ENCODE peak calls at places on chromosomes 3 and 15, in four cellular contexts. X is activated CD4-positive, alpha-beta T cell treated with anti-CD3 and anti-CD28 coated beads, Interleukin-2, amount 50 U/mL, for 24 hours; L is Calu3; I is adipocyte. B is an unnamed sample.

GRCh38 chr3:142022381-142022780 is 127.0 kb downstream of the TFDP2 start:
- DNase-seq in X (no peak), L (no peak), I (no peak), B (peak; percentile 18)

GRCh38 chr15:31464216-31465082 is 137.8 kb downstream of the KLF13 start:
- DNase-seq in X (no peak), L (no peak), I (no peak), B (no peak)

GRCh38 chr3:152364237-152364636 is 95.5 kb downstream of the MBNL1 start:
- DNase-seq in X (no peak), L (no peak), I (no peak), B (peak; percentile 8)

GRCh38 chr3:193984378-193984777 is 151.6 kb upstream of the HES1 start:
- DNase-seq in X (no peak), L (no peak), I (no peak), B (no peak)

GRCh38 chr3:149339931-149340309 is 6.5 kb upstream of the TM4SF18 start:
- DNase-seq in X (no peak), L (peak; percentile 97), I (peak; percentile 86), B (peak; percentile 95)

GRCh38 chr3:189593581-189593980 is 37.6 kb upstream of the TP63 start:
- DNase-seq in X (no peak), L (no peak), I (peak; percentile 69), B (no peak)

GRCh38 chr15:71572452-71573053 is 237.8 kb upstream of the NR2E3 start:
- DNase-seq in X (no peak), L (peak; percentile 24), I (no peak), B (no peak)

GRCh38 chr15:91471410-91471993 is 371.4 kb downstream of the SV2B start:
- DNase-seq in X (no peak), L (no peak), I (no peak), B (no peak)

GRCh38 chr3:149214702-149215101 is 6.9 kb downstream of the CP start:
- DNase-seq in X (no peak), L (no peak), I (no peak), B (no peak)

GRCh38 chr15:43932907-43933306 is 106.1 kb downstream of the WDR76 start:
- DNase-seq in X (no peak), L (no peak), I (no peak), B (no peak)

GRCh38 chr15:75817151-75817935 is 25.9 kb upstream of the UBE2Q2 start:
- DNase-seq in X (no peak), L (no peak), I (peak; percentile 48), B (no peak)

GRCh38 chr3:75001330-75001729 is 386.9 kb upstream of the CNTN3 start:
- DNase-seq in X (no peak), L (no peak), I (peak; percentile 7), B (peak; percentile 11)

GRCh38 chr15:65336369-65336766 is 31.9 kb downstream of the RNU5B-1 start:
- DNase-seq in X (no peak), L (no peak), I (no peak), B (no peak)

GRCh38 chr3:64303401-64303800 is 78.1 kb upstream of the PRICKLE2 start:
- DNase-seq in X (no peak), L (no peak), I (no peak), B (no peak)

GRCh38 chr15:57496594-57496945 is 95.1 kb upstream of the MYZAP start:
- DNase-seq in X (no peak), L (no peak), I (no peak), B (no peak)

GRCh38 chr3:99269606-99270355 is 368.3 kb upstream of the DCBLD2 start:
- DNase-seq in X (no peak), L (no peak), I (peak; percentile 72), B (no peak)

GRCh38 chr3:192862408-192863385 is 55.0 kb downstream of the MB21D2 start:
- DNase-seq in X (no peak), L (no peak), I (no peak), B (no peak)

GRCh38 chr3:12758025-12758830 is 831 bp downstream of the TMEM40 start:
- DNase-seq in X (no peak), L (no peak), I (peak; percentile 83), B (no peak)